ENCODE peak calls at places on chromosomes 16 and 17, in five cellular contexts. X is IMR-90, C is neuronal stem cell, I is H1, N is trophoblast cell. S is an unnamed sample.
A peak's percentile ranks its signal among the peaks of the same experiment; 100 is the strongest.

GRCh38 chr17:77010667-77011066 is 130.1 kb upstream of the SEC14L1 start:
- DNase-seq in X (no peak), C (no peak), I (no peak), N (no peak), S (no peak)

GRCh38 chr17:48013876-48014602 is 23.6 kb downstream of the COPZ2 start:
- DNase-seq in X (no peak), C (no peak), I (no peak), N (no peak), S (no peak)

GRCh38 chr16:11439790-11440656 is 94.8 kb downstream of the RMI2 start:
- DNase-seq in X (no peak), C (no peak), I (no peak), N (no peak), S (no peak)

GRCh38 chr17:79952265-79952877 is 83.3 kb downstream of the TBC1D16 start:
- DNase-seq in X (no peak), C (no peak), I (no peak), N (no peak), S (no peak)

GRCh38 chr16:48203974-48204824 is 39.9 kb upstream of the LONP2 start:
- DNase-seq in X (no peak), C (no peak), I (no peak), N (no peak), S (no peak)

GRCh38 chr17:73062726-73063125 is 29.8 kb downstream of the SLC39A11 start:
- DNase-seq in X (no peak), C (no peak), I (no peak), N (no peak), S (no peak)

GRCh38 chr17:44348234-44348987 is 3.3 kb downstream of the GRN start:
- DNase-seq in X (peak; percentile 57), C (no peak), I (no peak), N (no peak), S (peak; percentile 40)

GRCh38 chr17:63844293-63844672 is 1.8 kb upstream of the SMARCD2 start:
- DNase-seq in X (no peak), C (no peak), I (no peak), N (no peak), S (no peak)

GRCh38 chr16:62213763-62214162 is 177.5 kb upstream of the CDH8 start:
- DNase-seq in X (no peak), C (no peak), I (peak; percentile 60), N (no peak), S (no peak)

GRCh38 chr17:77107506-77108433 is 33.0 kb upstream of the SEC14L1 start:
- DNase-seq in X (peak; percentile 39), C (no peak), I (no peak), N (no peak), S (peak; percentile 64)

GRCh38 chr17:19470529-19471261 is 59.7 kb downstream of the RNF112 start:
- DNase-seq in X (peak; percentile 56), C (no peak), I (peak; percentile 63), N (no peak), S (no peak)

GRCh38 chr16:69270395-69270794 is 40.8 kb upstream of the VPS4A start:
- DNase-seq in X (peak; percentile 31), C (no peak), I (no peak), N (no peak), S (peak; percentile 5)

GRCh38 chr17:78346605-78347250 is 13.1 kb downstream of the SOCS3 start:
- DNase-seq in X (peak; percentile 43), C (no peak), I (no peak), N (no peak), S (no peak)

GRCh38 chr17:47776330-47777197 is 43.5 kb downstream of the TBX21 start:
- DNase-seq in X (peak; percentile 42), C (no peak), I (no peak), N (peak; percentile 16), S (peak; percentile 59)

GRCh38 chr16:53922067-53922804 is 218.3 kb downstream of the FTO start:
- DNase-seq in X (peak; percentile 47), C (no peak), I (no peak), N (no peak), S (peak; percentile 64)

GRCh38 chr17:80845863-80846671 is 145.6 kb upstream of the CHMP6 start:
- DNase-seq in X (no peak), C (no peak), I (no peak), N (no peak), S (no peak)

GRCh38 chr17:39199673-39199985 is 454 bp upstream of the RPL19 start:
- DNase-seq in X (no peak), C (no peak), I (no peak), N (no peak), S (no peak)

GRCh38 chr17:17349724-17350106 is 46.5 kb downstream of the NT5M start:
- DNase-seq in X (no peak), C (no peak), I (no peak), N (no peak), S (no peak)

GRCh38 chr16:70468776-70469525 is 14.6 kb downstream of the FCSK start:
- DNase-seq in X (no peak), C (no peak), I (no peak), N (no peak), S (no peak)

GRCh38 chr17:27608330-27609230 is 22.4 kb upstream of the LGALS9 start:
- DNase-seq in X (no peak), C (no peak), I (no peak), N (no peak), S (peak; percentile 6)

GRCh38 chr17:10088444-10088843 is 110.0 kb downstream of the GAS7 start:
- DNase-seq in X (no peak), C (no peak), I (no peak), N (no peak), S (no peak)

GRCh38 chr16:70575376-70575775 is 51.8 kb downstream of the SF3B3 start:
- DNase-seq in X (no peak), C (no peak), I (no peak), N (no peak), S (no peak)

GRCh38 chr17:69729937-69730336 is 315.4 kb downstream of the MAP2K6 start:
- DNase-seq in X (peak; percentile 62), C (no peak), I (no peak), N (peak; percentile 13), S (no peak)

GRCh38 chr16:27556471-27556870 is 6.5 kb downstream of the KATNIP start:
- DNase-seq in X (no peak), C (no peak), I (no peak), N (no peak), S (no peak)

GRCh38 chr16:72876221-72876620 is 171.7 kb downstream of the ZFHX3 start:
- DNase-seq in X (peak; percentile 94), C (no peak), I (no peak), N (no peak), S (peak; percentile 87)

GRCh38 chr17:65487990-65488389 is 73.5 kb downstream of the AXIN2 start:
- DNase-seq in X (no peak), C (no peak), I (no peak), N (no peak), S (no peak)

GRCh38 chr17:65485388-65486299 is 75.8 kb downstream of the AXIN2 start:
- DNase-seq in X (no peak), C (no peak), I (no peak), N (no peak), S (no peak)

GRCh38 chr17:65487161-65487560 is 74.3 kb downstream of the AXIN2 start:
- DNase-seq in X (no peak), C (no peak), I (no peak), N (no peak), S (no peak)

GRCh38 chr17:65489413-65490170 is 71.9 kb downstream of the AXIN2 start:
- DNase-seq in X (no peak), C (no peak), I (no peak), N (no peak), S (no peak)

DNA sequence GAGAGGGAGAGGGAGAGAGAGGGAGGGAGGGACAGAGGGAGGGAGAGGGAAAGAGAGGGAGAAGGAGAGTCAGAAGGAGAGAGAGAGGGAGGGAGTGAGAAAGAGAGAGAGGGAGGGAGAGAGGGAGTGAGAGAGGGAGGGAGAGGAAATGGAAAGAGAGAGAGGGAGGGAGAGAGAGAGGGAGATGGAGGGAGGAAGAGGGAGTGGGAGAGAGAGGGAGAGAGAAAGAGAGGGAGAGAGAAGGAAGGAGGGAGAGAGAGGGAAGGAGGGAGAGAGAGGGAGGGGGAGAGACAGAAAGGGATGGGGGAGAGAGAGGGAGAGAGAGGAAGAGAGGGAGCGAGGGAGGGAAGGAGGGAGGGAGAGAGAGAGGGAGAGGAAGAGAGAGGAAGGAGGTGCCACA is 72.8 kb downstream of the AXIN2 start:
- DNase-seq in X (no peak), C (no peak), I (no peak), N (no peak), S (no peak)
- H4K91ac ChIP-seq in X (no peak overlapping the region), C (no peak overlapping the region), I (no peak overlapping the region), N (no peak overlapping the region), S (no peak overlapping the region)

DNA sequence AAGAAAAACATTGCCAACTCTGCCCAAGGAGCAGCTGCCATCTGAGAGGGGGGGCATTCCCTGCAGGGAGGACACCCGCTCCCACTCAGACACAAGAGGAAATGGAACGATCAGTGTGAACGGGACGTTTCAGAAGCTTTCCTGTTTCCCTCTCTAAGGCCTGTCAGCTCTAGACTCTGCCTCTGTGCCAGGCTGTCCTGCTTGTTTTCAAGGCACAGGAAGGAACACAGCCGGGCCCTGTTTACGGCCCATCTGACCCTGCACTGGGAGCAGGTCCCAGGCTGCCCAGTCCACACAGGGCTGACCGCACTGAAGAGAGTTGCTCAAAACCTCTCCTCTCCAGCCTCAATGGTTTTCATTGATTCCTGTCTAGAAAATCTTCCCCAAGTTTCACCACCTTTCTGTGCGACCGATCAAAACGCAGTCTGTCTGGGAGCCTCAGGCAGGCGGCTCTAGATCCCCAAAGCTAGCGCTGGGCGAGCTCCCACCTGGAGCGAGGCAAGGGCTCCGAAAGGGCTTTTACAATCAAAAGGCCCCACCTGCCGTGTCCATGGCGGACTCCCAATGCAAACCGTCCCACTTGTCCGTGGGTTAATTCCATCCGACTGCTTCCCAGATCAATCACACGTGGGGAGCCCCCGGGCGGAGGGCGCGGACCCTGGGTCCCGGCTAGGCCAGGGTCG is 1.5 kb downstream of the PIEZO1 start:
- DNase-seq in X (peak; percentile 33), C (no peak), I (no peak), N (no peak), S (peak; percentile 60)
- H2BK120ac ChIP-seq in X (peak overlapping the region; percentile 70), C (no peak overlapping the region), I (no peak overlapping the region), N (peak overlapping the region; percentile 82), S (peak overlapping the region; percentile 91)

GRCh38 chr16:57629516-57630401 is 1.3 kb downstream of the ADGRG1 start:
- DNase-seq in X (no peak), C (no peak), I (no peak), N (no peak), S (no peak)

GRCh38 chr16:57628008-57628781 is at the start of gene ADGRG1:
- DNase-seq in X (peak; percentile 97), C (peak; percentile 69), I (peak; percentile 72), N (peak; percentile 52), S (peak; percentile 98)

GRCh38 chr16:57627184-57627871 is 1.1 kb upstream of the ADGRG1 start:
- DNase-seq in X (peak; percentile 85), C (peak; percentile 38), I (no peak), N (peak; percentile 89), S (peak; percentile 88)

GRCh38 chr16:57630402-57630787 is 2.0 kb downstream of the ADGRG1 start:
- DNase-seq in X (no peak), C (no peak), I (no peak), N (no peak), S (no peak)

DNA sequence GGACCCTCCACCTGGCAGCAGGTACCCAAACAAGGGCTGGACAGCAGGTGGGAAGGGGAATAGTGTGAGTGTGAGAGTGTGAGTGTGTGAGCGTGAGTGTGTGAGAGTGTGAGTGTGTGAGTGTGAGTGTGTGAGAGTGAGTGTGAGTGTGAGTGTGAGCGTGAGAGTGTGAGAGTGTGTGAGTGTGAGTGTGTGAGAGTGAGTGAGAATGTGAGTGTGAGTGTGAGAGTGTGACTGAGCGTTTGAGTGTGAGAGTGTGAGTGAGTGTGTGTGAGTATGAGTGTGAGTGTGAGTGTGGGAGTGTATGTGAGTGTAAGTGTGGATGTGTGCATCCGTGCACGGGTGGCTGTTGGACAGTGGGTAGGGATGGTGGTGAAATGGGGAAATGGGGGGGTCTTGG is 352 bp downstream of the ADGRG1 start:
- DNase-seq in X (no peak), C (no peak), I (no peak), N (no peak), S (no peak)
- H3K4me3 ChIP-seq in X (peak overlapping the region; percentile 20), C (peak overlapping the region; percentile 1), I (no peak overlapping the region), N (peak overlapping the region; percentile 54), S (peak overlapping the region; percentile 79)

GRCh38 chr16:6286176-6286575 is 1046.5 kb upstream of the RBFOX1 start:
- DNase-seq in X (no peak), C (no peak), I (peak; percentile 2), N (no peak), S (no peak)
- H4K91ac ChIP-seq in X (no peak overlapping the region), C (no peak overlapping the region), I (peak overlapping the region; percentile 31), N (no peak overlapping the region), S (no peak overlapping the region)

S was measured in mesenchymal stem cell.